ENCODE peak calls at places on chromosomes 3 and 15, in four cellular contexts. One of them, this sample, is unnamed.

GRCh38 chr3:85912981-85913380 is 954.2 kb downstream of the CADM2 start:
- DNase-seq in HepG2: peak; percentile 1
- DNase-seq in GM12878: no peak
- DNase-seq in WTC11: no peak
- DNase-seq in this sample: no peak

GRCh38 chr3:70943886-70944285 is 631.4 kb upstream of the MDFIC2 start:
- DNase-seq in HepG2: no peak
- DNase-seq in GM12878: no peak
- DNase-seq in WTC11: no peak
- DNase-seq in this sample: no peak

GRCh38 chr3:127224118-127224517 is 31.2 kb downstream of the PRR23E start:
- DNase-seq in HepG2: no peak
- DNase-seq in GM12878: no peak
- DNase-seq in WTC11: no peak
- DNase-seq in this sample: no peak

GRCh38 chr3:128794788-128795649 is 69.0 kb downstream of the RAB7A start:
- DNase-seq in HepG2: peak; percentile 62
- DNase-seq in GM12878: no peak
- DNase-seq in WTC11: peak; percentile 69
- DNase-seq in this sample: peak; percentile 64

GRCh38 chr15:98567951-98568350 is 80.4 kb upstream of the IGF1R start:
- DNase-seq in HepG2: no peak
- DNase-seq in GM12878: no peak
- DNase-seq in WTC11: no peak
- DNase-seq in this sample: no peak

GRCh38 chr15:84740691-84741090 is 7.7 kb upstream of the ZNF592 start:
- DNase-seq in HepG2: no peak
- DNase-seq in GM12878: no peak
- DNase-seq in WTC11: no peak
- DNase-seq in this sample: no peak

GRCh38 chr15:40233727-40234577 is 4.9 kb upstream of the PAK6 start:
- DNase-seq in HepG2: no peak
- DNase-seq in GM12878: no peak
- DNase-seq in WTC11: no peak
- DNase-seq in this sample: no peak

GRCh38 chr15:39501366-39501765 is 79.5 kb upstream of the THBS1 start:
- DNase-seq in HepG2: no peak
- DNase-seq in GM12878: no peak
- DNase-seq in WTC11: no peak
- DNase-seq in this sample: no peak

GRCh38 chr3:58173670-58174472 is 36.9 kb downstream of the DNASE1L3 start:
- DNase-seq in HepG2: peak; percentile 87
- DNase-seq in GM12878: no peak
- DNase-seq in WTC11: peak; percentile 73
- DNase-seq in this sample: peak; percentile 46

GRCh38 chr3:172279974-172280373 is 168.3 kb downstream of the GHSR start:
- DNase-seq in HepG2: no peak
- DNase-seq in GM12878: no peak
- DNase-seq in WTC11: no peak
- DNase-seq in this sample: no peak

GRCh38 chr3:144344925-144345548 is 373.4 kb downstream of the DIPK2A start:
- DNase-seq in HepG2: no peak
- DNase-seq in GM12878: no peak
- DNase-seq in WTC11: no peak
- DNase-seq in this sample: no peak

GRCh38 chr3:194952882-194953281 is 267.2 kb downstream of the FAM43A start:
- DNase-seq in HepG2: peak; percentile 59
- DNase-seq in GM12878: no peak
- DNase-seq in WTC11: no peak
- DNase-seq in this sample: no peak

DNA sequence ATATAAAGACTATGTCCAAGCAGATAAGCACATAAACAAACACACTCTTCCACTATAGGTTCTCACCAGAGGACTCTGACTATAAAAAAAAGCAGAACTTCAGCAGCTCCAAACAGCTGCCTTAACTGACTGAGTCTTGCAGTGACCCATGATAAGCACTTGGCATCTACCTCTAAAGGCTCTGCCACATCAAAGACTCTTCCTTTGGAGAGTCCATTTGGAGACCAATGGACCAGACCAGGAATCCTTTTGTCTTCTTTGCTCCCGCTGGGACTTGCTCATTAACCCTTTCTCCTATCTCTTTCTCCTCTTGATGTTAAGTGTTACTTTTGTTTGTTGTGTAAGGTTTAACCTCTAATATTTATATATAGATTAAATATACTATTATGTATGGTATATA is 424.1 kb downstream of the RSL24D1 start:
- DNase-seq in HepG2: no peak
- DNase-seq in GM12878: no peak
- DNase-seq in WTC11: no peak
- DNase-seq in this sample: no peak
- TF ChIP-seq SP1 in HepG2: no peak
- TF ChIP-seq SP1 in GM12878: no peak
- TF ChIP-seq SP1 in WTC11: no peak
- TF ChIP-seq SP1 in this sample: no peak

GRCh38 chr3:33237439-33237838 is 18.8 kb upstream of the SUSD5 start:
- DNase-seq in HepG2: no peak
- DNase-seq in GM12878: peak; percentile 21
- DNase-seq in WTC11: no peak
- DNase-seq in this sample: no peak

GRCh38 chr3:33238923-33239322 is 20.3 kb upstream of the SUSD5 start:
- DNase-seq in HepG2: no peak
- DNase-seq in GM12878: no peak
- DNase-seq in WTC11: no peak
- DNase-seq in this sample: no peak

GRCh38 chr3:33236005-33236404 is 17.4 kb upstream of the SUSD5 start:
- DNase-seq in HepG2: no peak
- DNase-seq in GM12878: no peak
- DNase-seq in WTC11: no peak
- DNase-seq in this sample: no peak

DNA sequence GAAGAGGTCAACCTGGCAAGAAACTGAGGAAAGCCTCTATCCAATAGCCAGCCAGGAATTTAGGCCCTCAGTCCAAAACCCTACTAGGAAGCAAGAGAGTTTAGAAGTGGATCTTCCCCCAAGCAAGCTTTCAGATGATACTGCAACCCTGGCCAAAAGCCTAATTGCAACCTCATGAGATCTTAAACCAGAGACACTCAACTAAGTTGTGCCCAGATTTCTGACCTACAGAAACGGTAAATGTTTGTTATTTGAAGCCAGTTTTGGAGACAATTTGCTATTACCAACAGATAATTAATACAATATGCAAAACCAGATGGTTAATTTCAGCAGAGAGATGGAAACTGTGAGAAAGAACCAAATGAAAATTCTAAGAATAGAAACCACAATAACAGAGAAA is 21.7 kb upstream of the SUSD5 start:
- DNase-seq in HepG2: no peak
- DNase-seq in GM12878: no peak
- DNase-seq in WTC11: no peak
- DNase-seq in this sample: no peak
- TF ChIP-seq CREM in HepG2: no peak
- TF ChIP-seq CREM in GM12878: no peak
- TF ChIP-seq CREM in WTC11: no peak
- TF ChIP-seq CREM in this sample: no peak

DNA sequence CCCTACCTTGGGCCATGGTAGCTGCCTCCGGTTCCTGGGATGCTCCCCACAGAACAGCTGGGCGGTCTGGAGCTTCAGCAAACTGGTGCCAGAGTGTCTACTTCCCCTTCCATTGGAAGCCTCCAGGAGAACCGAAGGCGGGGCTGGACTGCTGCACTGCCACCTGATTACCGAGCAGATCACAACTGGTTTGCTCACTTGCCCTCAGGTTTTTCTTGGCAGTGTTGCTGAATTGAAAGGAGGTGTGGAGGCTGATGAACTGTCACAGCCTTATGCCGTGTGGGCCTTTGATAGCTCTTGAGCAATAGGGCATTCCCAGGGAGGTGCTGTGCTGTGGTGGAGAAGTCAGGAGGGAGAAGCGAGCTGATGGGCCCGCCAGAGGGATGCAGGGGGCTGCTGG is at the start of gene TGM5:
- DNase-seq in HepG2: no peak
- DNase-seq in GM12878: no peak
- DNase-seq in WTC11: no peak
- DNase-seq in this sample: no peak
- TF ChIP-seq SP1 in HepG2: no peak
- TF ChIP-seq SP1 in GM12878: no peak
- TF ChIP-seq SP1 in WTC11: no peak
- TF ChIP-seq SP1 in this sample: no peak

GRCh38 chr15:68199340-68199739 is 5.8 kb downstream of the CALML4 start:
- DNase-seq in HepG2: no peak
- DNase-seq in GM12878: no peak
- DNase-seq in WTC11: no peak
- DNase-seq in this sample: no peak

GRCh38 chr15:68200016-68200861 is 4.9 kb downstream of the CALML4 start:
- DNase-seq in HepG2: no peak
- DNase-seq in GM12878: no peak
- DNase-seq in WTC11: no peak
- DNase-seq in this sample: no peak

GRCh38 chr15:68201879-68202261 is 3.3 kb downstream of the CALML4 start:
- DNase-seq in HepG2: no peak
- DNase-seq in GM12878: no peak
- DNase-seq in WTC11: no peak
- DNase-seq in this sample: no peak

GRCh38 chr15:68203486-68203885 is 1.6 kb downstream of the CALML4 start:
- DNase-seq in HepG2: no peak
- DNase-seq in GM12878: no peak
- DNase-seq in WTC11: no peak
- DNase-seq in this sample: no peak

GRCh38 chr15:68201153-68201878 is 3.8 kb downstream of the CALML4 start:
- DNase-seq in HepG2: no peak
- DNase-seq in GM12878: no peak
- DNase-seq in WTC11: no peak
- DNase-seq in this sample: no peak
- TF ChIP-seq CREM in HepG2: no peak
- TF ChIP-seq CREM in GM12878: no peak
- TF ChIP-seq CREM in WTC11: no peak
- TF ChIP-seq CREM in this sample: no peak

GRCh38 chr3:141237701-141238521 is 6.3 kb downstream of the PXYLP1 start:
- DNase-seq in HepG2: no peak
- DNase-seq in GM12878: no peak
- DNase-seq in WTC11: no peak
- DNase-seq in this sample: no peak

GRCh38 chr3:141240290-141241247 is 8.9 kb downstream of the PXYLP1 start:
- DNase-seq in HepG2: no peak
- DNase-seq in GM12878: no peak
- DNase-seq in WTC11: no peak
- DNase-seq in this sample: no peak

GRCh38 chr3:141241248-141242034 is 9.8 kb downstream of the PXYLP1 start:
- DNase-seq in HepG2: no peak
- DNase-seq in GM12878: no peak
- DNase-seq in WTC11: no peak
- DNase-seq in this sample: no peak

GRCh38 chr3:141242035-141242721 is 10.6 kb downstream of the PXYLP1 start:
- DNase-seq in HepG2: no peak
- DNase-seq in GM12878: no peak
- DNase-seq in WTC11: no peak
- DNase-seq in this sample: no peak

GRCh38 chr3:141239551-141240281 is 8.1 kb downstream of the PXYLP1 start:
- DNase-seq in HepG2: no peak
- DNase-seq in GM12878: no peak
- DNase-seq in WTC11: no peak
- DNase-seq in this sample: no peak
- TF ChIP-seq SP1 in HepG2: no peak
- TF ChIP-seq SP1 in GM12878: no peak
- TF ChIP-seq SP1 in WTC11: no peak
- TF ChIP-seq SP1 in this sample: no peak